ENCODE peak calls at places on chromosomes 6 and 20, in five cellular contexts. G is GM12878, R is prostate gland, P is spleen, L is breast epithelium. O is an unnamed sample.
A peak's percentile ranks its signal among the peaks of the same experiment; 100 is the strongest.

GRCh38 chr6:5817869-5818268 is 188.9 kb downstream of the NRN1 start:
- DNase-seq in G (no peak), R (no peak), P (no peak), L (no peak), O (no peak)

GRCh38 chr6:106511274-106512047 is 117.8 kb downstream of the RTN4IP1 start:
- DNase-seq in G (no peak), R (peak; percentile 28), P (peak; percentile 91), L (peak; percentile 56), O (peak; percentile 84)

GRCh38 chr6:117167520-117168271 is 97.7 kb upstream of the VGLL2 start:
- DNase-seq in G (no peak), R (peak; percentile 37), P (no peak), L (peak; percentile 54), O (no peak)

GRCh38 chr6:160930547-160931377 is 60.8 kb upstream of the MAP3K4 start:
- DNase-seq in G (no peak), R (peak; percentile 65), P (peak; percentile 87), L (peak; percentile 58), O (peak; percentile 68)

GRCh38 chr6:36609582-36609981 is 15.4 kb downstream of the SRSF3 start:
- DNase-seq in G (no peak), R (no peak), P (no peak), L (no peak), O (peak; percentile 3)

GRCh38 chr20:13286052-13286451 is 65.0 kb downstream of the ISM1 start:
- DNase-seq in G (no peak), R (no peak), P (no peak), L (no peak), O (no peak)

GRCh38 chr6:21026576-21027273 is 492.5 kb downstream of the CDKAL1 start:
- DNase-seq in G (no peak), R (no peak), P (no peak), L (no peak), O (no peak)

GRCh38 chr6:143110996-143111395 is 50.3 kb downstream of the AIG1 start:
- DNase-seq in G (no peak), R (no peak), P (no peak), L (no peak), O (no peak)

GRCh38 chr6:148868314-148868713 is 121.5 kb downstream of the UST start:
- DNase-seq in G (no peak), R (no peak), P (no peak), L (no peak), O (no peak)

GRCh38 chr6:8904754-8905153 is 469.4 kb upstream of the SLC35B3 start:
- DNase-seq in G (no peak), R (no peak), P (no peak), L (no peak), O (no peak)

GRCh38 chr6:14004258-14004657 is 79.5 kb downstream of the RNF182 start:
- DNase-seq in G (no peak), R (no peak), P (no peak), L (no peak), O (no peak)

GRCh38 chr6:47690209-47690608 is 8.2 kb upstream of the ADGRF4 start:
- DNase-seq in G (no peak), R (no peak), P (no peak), L (no peak), O (no peak)

GRCh38 chr6:42403415-42403814 is 48.3 kb downstream of the TRERF1 start:
- DNase-seq in G (no peak), R (no peak), P (no peak), L (no peak), O (no peak)

GRCh38 chr6:98946266-98946817 is 1.4 kb downstream of the FBXL4 start:
- DNase-seq in G (no peak), R (no peak), P (no peak), L (no peak), O (no peak)

GRCh38 chr6:24861934-24862333 is 63.2 kb upstream of the ARMH2 start:
- DNase-seq in G (peak; percentile 65), R (no peak), P (no peak), L (no peak), O (no peak)

GRCh38 chr6:27188206-27188884 is 59.2 kb upstream of the PRSS16 start:
- DNase-seq in G (peak; percentile 55), R (peak; percentile 53), P (peak; percentile 81), L (peak; percentile 50), O (no peak)

GRCh38 chr6:109743739-109744138 is 52.6 kb downstream of the FIG4 start:
- DNase-seq in G (no peak), R (no peak), P (no peak), L (no peak), O (no peak)

GRCh38 chr20:14235355-14235754 is 102.1 kb downstream of the FLRT3 start:
- DNase-seq in G (no peak), R (no peak), P (no peak), L (no peak), O (no peak)

GRCh38 chr6:6713660-6714446 is 125.3 kb downstream of the LY86 start:
- DNase-seq in G (no peak), R (no peak), P (no peak), L (no peak), O (no peak)

GRCh38 chr6:38068854-38069253 is 249.3 kb downstream of the ZFAND3 start:
- DNase-seq in G (no peak), R (peak; percentile 13), P (no peak), L (no peak), O (no peak)

GRCh38 chr6:79201127-79201526 is 33.4 kb downstream of the HMGN3 start:
- DNase-seq in G (no peak), R (no peak), P (no peak), L (no peak), O (no peak)

GRCh38 chr6:12892201-12892600 is 175.6 kb downstream of the PHACTR1 start:
- DNase-seq in G (no peak), R (no peak), P (no peak), L (no peak), O (no peak)

GRCh38 chr6:57221936-57222683 is at the start of gene RAB23:
- DNase-seq in G (peak; percentile 58), R (peak; percentile 80), P (peak; percentile 94), L (peak; percentile 62), O (peak; percentile 97)

GRCh38 chr6:57220083-57220703 is 1.9 kb downstream of the RAB23 start:
- DNase-seq in G (no peak), R (no peak), P (no peak), L (no peak), O (no peak)

GRCh38 chr6:57224769-57225515 is 2.8 kb upstream of the RAB23 start:
- DNase-seq in G (no peak), R (no peak), P (no peak), L (no peak), O (no peak)

GRCh38 chr6:57222684-57223077 is 574 bp upstream of the RAB23 start:
- DNase-seq in G (no peak), R (no peak), P (no peak), L (no peak), O (no peak)

GRCh38 chr6:57221191-57221935 is 744 bp downstream of the RAB23 start:
- DNase-seq in G (no peak), R (peak; percentile 34), P (peak; percentile 89), L (peak; percentile 43), O (peak; percentile 72)
- TF ChIP-seq POLR2AphosphoS5 in G (no peak), R (peak; percentile 6), P (no peak), L (no peak), O (no peak)

DNA sequence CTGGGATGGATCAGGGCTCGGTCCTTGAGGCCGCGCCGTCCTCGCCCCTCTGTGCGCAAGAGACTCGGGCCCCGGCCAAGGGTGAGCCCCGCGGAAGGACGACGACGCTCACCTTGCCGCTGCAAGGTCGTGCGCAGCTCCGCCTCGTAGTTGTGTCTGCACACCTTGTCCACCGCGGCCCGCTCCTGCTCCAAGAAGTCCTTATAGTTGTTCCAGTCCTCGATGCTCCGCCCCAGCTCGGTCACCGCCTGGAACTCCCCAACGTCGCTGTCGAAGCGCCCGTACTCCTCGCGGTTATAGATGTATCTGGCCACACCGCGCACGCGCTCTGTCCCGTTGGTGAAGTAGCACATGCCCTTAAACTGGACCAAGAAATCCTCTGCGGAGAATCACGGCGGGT is 1.8 kb downstream of the HLA-DQB2 start:
- DNase-seq in G (no peak), R (no peak), P (no peak), L (no peak), O (peak; percentile 74)
- H3K4me3 ChIP-seq in G (no peak overlapping the region), R (no peak overlapping the region), P (no peak overlapping the region), L (no peak overlapping the region), O (no peak overlapping the region)

GRCh38 chr20:46275091-46275490 is 33.2 kb downstream of the CDH22 start:
- DNase-seq in G (no peak), R (no peak), P (no peak), L (no peak), O (no peak)
- TF ChIP-seq POLR2AphosphoS5 in G (no peak), R (no peak), P (no peak), L (no peak), O (no peak)

GRCh38 chr6:132797975-132798819 is at the start of gene SLC18B1:
- DNase-seq in G (no peak), R (peak; percentile 51), P (peak; percentile 92), L (no peak), O (peak; percentile 92)
- H3K4me3 ChIP-seq in G (peak within 1 kb of the TSS; percentile 82), R (peak within 1 kb of the TSS; percentile 56), P (peak within 1 kb of the TSS; percentile 71), L (no peak within 1 kb of the TSS), O (no peak within 1 kb of the TSS)

GRCh38 chr20:51562334-51563140 is 20.0 kb upstream of the NFATC2 start:
- DNase-seq in G (no peak), R (peak; percentile 68), P (peak; percentile 77), L (peak; percentile 84), O (peak; percentile 89)
- TF ChIP-seq POLR2AphosphoS5 in G (no peak), R (peak; percentile 75), P (peak; percentile 84), L (peak; percentile 84), O (no peak)

DNA sequence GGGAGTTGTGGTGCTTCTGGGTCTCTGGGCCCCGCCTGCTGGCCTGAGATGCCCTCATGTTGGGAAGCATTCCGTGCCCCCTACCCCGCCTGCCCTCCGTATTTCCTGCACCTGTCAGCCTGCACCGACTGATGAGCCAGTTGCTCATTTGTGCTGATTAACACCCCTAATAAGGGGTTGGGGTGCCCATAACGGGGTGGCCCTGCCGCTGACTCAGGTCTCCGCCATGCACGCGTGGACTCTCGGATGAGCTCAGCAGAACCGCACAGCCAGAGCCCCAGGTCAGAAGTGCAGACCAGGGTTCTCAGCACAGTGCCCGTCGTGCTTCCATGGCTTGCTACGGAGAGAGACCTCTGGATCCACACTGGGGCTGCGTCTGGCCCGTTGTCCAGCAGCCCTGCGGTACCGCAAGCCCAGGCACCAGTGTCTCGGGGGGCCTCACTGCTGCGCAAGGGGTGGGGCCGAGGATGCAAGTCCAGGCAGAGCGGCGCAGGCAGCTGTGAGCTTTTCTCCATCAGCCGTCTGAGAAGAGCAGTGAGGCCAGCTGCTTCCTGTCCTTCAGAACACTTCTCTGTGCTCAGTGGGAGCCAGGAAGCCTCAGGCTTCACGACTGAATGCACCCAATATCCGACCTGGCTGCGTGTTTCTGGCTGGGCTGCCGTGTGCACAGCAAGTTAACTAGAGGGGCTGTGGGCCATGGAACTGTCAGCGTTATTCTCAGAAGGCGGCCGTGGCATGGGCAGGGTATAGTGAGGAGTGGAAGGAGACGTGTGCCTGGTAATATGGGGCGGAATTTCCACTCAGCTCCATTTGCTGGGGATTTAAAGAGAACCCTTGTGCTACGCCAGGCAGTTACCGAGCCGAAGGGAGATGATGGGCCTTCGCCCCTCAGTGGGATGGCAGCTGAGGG is 18.6 kb downstream of the MTG2 start:
- DNase-seq in G (peak; percentile 26), R (no peak), P (peak; percentile 85), L (no peak), O (no peak)
- H3K4me3 ChIP-seq in G (no peak overlapping the region), R (no peak overlapping the region), P (no peak overlapping the region), L (no peak overlapping the region), O (no peak overlapping the region)

GRCh38 chr6:166556871-166557322 is 29.6 kb downstream of the RAMACL start:
- DNase-seq in G (no peak), R (peak; percentile 98), P (peak; percentile 86), L (peak; percentile 96), O (peak; percentile 97)
- TF ChIP-seq POLR2AphosphoS5 in G (no peak), R (peak; percentile 97), P (peak; percentile 94), L (peak; percentile 90), O (peak; percentile 97)

GRCh38 chr6:108655840-108656650 is 95.3 kb downstream of the FOXO3 start:
- DNase-seq in G (no peak), R (no peak), P (no peak), L (no peak), O (no peak)
- H3K4me3 ChIP-seq in G (no peak overlapping the region), R (no peak overlapping the region), P (no peak overlapping the region), L (peak overlapping the region; percentile 46), O (peak overlapping the region; percentile 9)